ENCODE peak calls at places on chromosomes 7 and 10, in eight cellular contexts. One of them, this sample, is unnamed.

GRCh38 chr7:24573554-24574338 is 494 bp downstream of the PALS2 start:
- DNase-seq in AG09309: no peak
- DNase-seq in astrocyte: peak
- DNase-seq in GM10248: peak
- DNase-seq in endothelial cell: peak
- DNase-seq in A549: peak
- DNase-seq in OCI-LY7: peak
- DNase-seq in fibroblast of mammary gland: peak
- DNase-seq in this sample: peak

GRCh38 chr10:101617102-101617823 is 29.1 kb downstream of the DPCD start:
- DNase-seq in AG09309: no peak
- DNase-seq in astrocyte: no peak
- DNase-seq in GM10248: peak
- DNase-seq in endothelial cell: no peak
- DNase-seq in A549: no peak
- DNase-seq in OCI-LY7: peak
- DNase-seq in fibroblast of mammary gland: no peak
- DNase-seq in this sample: no peak

GRCh38 chr7:150585199-150585598 is 18.0 kb downstream of the GIMAP4 start:
- DNase-seq in AG09309: no peak
- DNase-seq in astrocyte: no peak
- DNase-seq in GM10248: no peak
- DNase-seq in endothelial cell: no peak
- DNase-seq in A549: no peak
- DNase-seq in OCI-LY7: no peak
- DNase-seq in fibroblast of mammary gland: no peak
- DNase-seq in this sample: no peak

GRCh38 chr7:111438369-111439289 is 123.7 kb downstream of the IMMP2L start:
- DNase-seq in AG09309: no peak
- DNase-seq in astrocyte: peak
- DNase-seq in GM10248: no peak
- DNase-seq in endothelial cell: no peak
- DNase-seq in A549: peak
- DNase-seq in OCI-LY7: no peak
- DNase-seq in fibroblast of mammary gland: peak
- DNase-seq in this sample: peak

GRCh38 chr10:25174461-25175230 is at the start of gene GPR158:
- DNase-seq in AG09309: peak
- DNase-seq in astrocyte: peak
- DNase-seq in GM10248: peak
- DNase-seq in endothelial cell: peak
- DNase-seq in A549: peak
- DNase-seq in OCI-LY7: no peak
- DNase-seq in fibroblast of mammary gland: peak
- DNase-seq in this sample: peak

GRCh38 chr10:133161486-133162051 is 1.6 kb downstream of the KNDC1 start:
- DNase-seq in AG09309: no peak
- DNase-seq in astrocyte: no peak
- DNase-seq in GM10248: no peak
- DNase-seq in endothelial cell: no peak
- DNase-seq in A549: no peak
- DNase-seq in OCI-LY7: no peak
- DNase-seq in fibroblast of mammary gland: no peak
- DNase-seq in this sample: no peak

GRCh38 chr10:28763471-28763870 is 86.2 kb downstream of the BAMBI start:
- DNase-seq in AG09309: no peak
- DNase-seq in astrocyte: peak
- DNase-seq in GM10248: no peak
- DNase-seq in endothelial cell: no peak
- DNase-seq in A549: no peak
- DNase-seq in OCI-LY7: no peak
- DNase-seq in fibroblast of mammary gland: no peak
- DNase-seq in this sample: no peak

GRCh38 chr7:116368960-116369359 is 130.6 kb upstream of the CAV2 start:
- DNase-seq in AG09309: no peak
- DNase-seq in astrocyte: no peak
- DNase-seq in GM10248: no peak
- DNase-seq in endothelial cell: no peak
- DNase-seq in A549: no peak
- DNase-seq in OCI-LY7: no peak
- DNase-seq in fibroblast of mammary gland: no peak
- DNase-seq in this sample: no peak

GRCh38 chr10:109126541-109126940 is 796.8 kb downstream of the XPNPEP1 start:
- DNase-seq in AG09309: no peak
- DNase-seq in astrocyte: no peak
- DNase-seq in GM10248: no peak
- DNase-seq in endothelial cell: no peak
- DNase-seq in A549: no peak
- DNase-seq in OCI-LY7: no peak
- DNase-seq in fibroblast of mammary gland: no peak
- DNase-seq in this sample: no peak

GRCh38 chr10:31204090-31204489 is 114.9 kb upstream of the ZEB1 start:
- DNase-seq in AG09309: no peak
- DNase-seq in astrocyte: peak
- DNase-seq in GM10248: no peak
- DNase-seq in endothelial cell: no peak
- DNase-seq in A549: no peak
- DNase-seq in OCI-LY7: no peak
- DNase-seq in fibroblast of mammary gland: peak
- DNase-seq in this sample: peak

GRCh38 chr10:34768261-34768971 is 46.7 kb downstream of the PARD3 start:
- DNase-seq in AG09309: no peak
- DNase-seq in astrocyte: peak
- DNase-seq in GM10248: no peak
- DNase-seq in endothelial cell: no peak
- DNase-seq in A549: peak
- DNase-seq in OCI-LY7: no peak
- DNase-seq in fibroblast of mammary gland: peak
- DNase-seq in this sample: peak

GRCh38 chr10:128463991-128464755 is 337.9 kb upstream of the MKI67 start:
- DNase-seq in AG09309: no peak
- DNase-seq in astrocyte: peak
- DNase-seq in GM10248: no peak
- DNase-seq in endothelial cell: peak
- DNase-seq in A549: peak
- DNase-seq in OCI-LY7: peak
- DNase-seq in fibroblast of mammary gland: peak
- DNase-seq in this sample: peak

GRCh38 chr7:140326116-140326928 is 72.0 kb downstream of the SLC37A3 start:
- DNase-seq in AG09309: peak
- DNase-seq in astrocyte: peak
- DNase-seq in GM10248: peak
- DNase-seq in endothelial cell: peak
- DNase-seq in A549: peak
- DNase-seq in OCI-LY7: peak
- DNase-seq in fibroblast of mammary gland: peak
- DNase-seq in this sample: peak

GRCh38 chr7:104775581-104775980 is 238.4 kb upstream of the KMT2E start:
- DNase-seq in AG09309: no peak
- DNase-seq in astrocyte: no peak
- DNase-seq in GM10248: no peak
- DNase-seq in endothelial cell: no peak
- DNase-seq in A549: no peak
- DNase-seq in OCI-LY7: no peak
- DNase-seq in fibroblast of mammary gland: no peak
- DNase-seq in this sample: peak

GRCh38 chr7:50411333-50412028 is 38.7 kb downstream of the FIGNL1 start:
- DNase-seq in AG09309: no peak
- DNase-seq in astrocyte: no peak
- DNase-seq in GM10248: peak
- DNase-seq in endothelial cell: no peak
- DNase-seq in A549: no peak
- DNase-seq in OCI-LY7: no peak
- DNase-seq in fibroblast of mammary gland: no peak
- DNase-seq in this sample: no peak

GRCh38 chr10:133260895-133261725 is 15.6 kb downstream of the ADAM8 start:
- DNase-seq in AG09309: no peak
- DNase-seq in astrocyte: no peak
- DNase-seq in GM10248: peak
- DNase-seq in endothelial cell: no peak
- DNase-seq in A549: peak
- DNase-seq in OCI-LY7: peak
- DNase-seq in fibroblast of mammary gland: peak
- DNase-seq in this sample: no peak

GRCh38 chr10:35470535-35470934 is 134.2 kb downstream of the CCNY start:
- DNase-seq in AG09309: no peak
- DNase-seq in astrocyte: no peak
- DNase-seq in GM10248: no peak
- DNase-seq in endothelial cell: peak
- DNase-seq in A549: no peak
- DNase-seq in OCI-LY7: no peak
- DNase-seq in fibroblast of mammary gland: no peak
- DNase-seq in this sample: no peak

GRCh38 chr7:32318300-32319018 is 171.7 kb downstream of the LSM5 start:
- DNase-seq in AG09309: no peak
- DNase-seq in astrocyte: no peak
- DNase-seq in GM10248: no peak
- DNase-seq in endothelial cell: no peak
- DNase-seq in A549: no peak
- DNase-seq in OCI-LY7: no peak
- DNase-seq in fibroblast of mammary gland: no peak
- DNase-seq in this sample: no peak

GRCh38 chr10:93032105-93032808 is 28.3 kb upstream of the CYP26C1 start:
- DNase-seq in AG09309: no peak
- DNase-seq in astrocyte: no peak
- DNase-seq in GM10248: no peak
- DNase-seq in endothelial cell: no peak
- DNase-seq in A549: no peak
- DNase-seq in OCI-LY7: no peak
- DNase-seq in fibroblast of mammary gland: no peak
- DNase-seq in this sample: no peak

GRCh38 chr7:85287126-85287825 is 100.4 kb upstream of the SEMA3D start:
- DNase-seq in AG09309: peak
- DNase-seq in astrocyte: no peak
- DNase-seq in GM10248: no peak
- DNase-seq in endothelial cell: no peak
- DNase-seq in A549: no peak
- DNase-seq in OCI-LY7: no peak
- DNase-seq in fibroblast of mammary gland: peak
- DNase-seq in this sample: peak

GRCh38 chr7:11427686-11428273 is 404.2 kb downstream of the THSD7A start:
- DNase-seq in AG09309: peak
- DNase-seq in astrocyte: peak
- DNase-seq in GM10248: peak
- DNase-seq in endothelial cell: peak
- DNase-seq in A549: peak
- DNase-seq in OCI-LY7: peak
- DNase-seq in fibroblast of mammary gland: peak
- DNase-seq in this sample: peak

GRCh38 chr7:48876087-48876486 is 48.3 kb upstream of the CDC14C start:
- DNase-seq in AG09309: no peak
- DNase-seq in astrocyte: no peak
- DNase-seq in GM10248: no peak
- DNase-seq in endothelial cell: no peak
- DNase-seq in A549: no peak
- DNase-seq in OCI-LY7: peak
- DNase-seq in fibroblast of mammary gland: no peak
- DNase-seq in this sample: no peak
- TF ChIP-seq CTCF in AG09309: no peak
- TF ChIP-seq CTCF in astrocyte: no peak
- TF ChIP-seq CTCF in GM10248: no peak
- TF ChIP-seq CTCF in endothelial cell: no peak
- TF ChIP-seq CTCF in A549: no peak
- TF ChIP-seq CTCF in OCI-LY7: peak
- TF ChIP-seq CTCF in fibroblast of mammary gland: no peak
- TF ChIP-seq CTCF in this sample: no peak

DNA sequence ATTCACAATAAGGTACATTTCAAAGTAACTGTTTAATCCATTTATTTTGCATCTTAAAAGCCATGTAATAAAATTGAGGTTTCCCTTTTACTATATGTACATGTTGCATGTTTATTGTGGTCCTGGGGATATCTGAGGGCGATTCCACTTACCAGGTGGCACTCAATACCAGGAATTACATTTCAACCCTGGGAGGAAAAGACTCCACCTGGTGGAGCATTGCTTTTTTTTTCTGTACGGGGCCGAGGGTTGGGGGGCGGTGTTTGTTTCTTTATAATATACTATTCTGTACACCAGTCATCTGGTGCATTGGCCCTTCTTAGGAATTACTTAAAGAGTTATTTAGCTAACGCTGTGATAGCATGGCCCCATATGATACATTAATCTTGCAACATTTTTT is 7.1 kb upstream of the HGF start:
- DNase-seq in AG09309: no peak
- DNase-seq in astrocyte: no peak
- DNase-seq in GM10248: no peak
- DNase-seq in endothelial cell: no peak
- DNase-seq in A549: no peak
- DNase-seq in OCI-LY7: no peak
- DNase-seq in fibroblast of mammary gland: no peak
- DNase-seq in this sample: no peak
- TF ChIP-seq CTCF in AG09309: no peak
- TF ChIP-seq CTCF in astrocyte: no peak
- TF ChIP-seq CTCF in GM10248: no peak
- TF ChIP-seq CTCF in endothelial cell: no peak
- TF ChIP-seq CTCF in A549: peak
- TF ChIP-seq CTCF in OCI-LY7: peak
- TF ChIP-seq CTCF in fibroblast of mammary gland: peak
- TF ChIP-seq CTCF in this sample: no peak

GRCh38 chr7:79272066-79272669 is 181.3 kb downstream of the MAGI2 start:
- DNase-seq in AG09309: no peak
- DNase-seq in astrocyte: peak
- DNase-seq in GM10248: peak
- DNase-seq in endothelial cell: no peak
- DNase-seq in A549: peak
- DNase-seq in OCI-LY7: peak
- DNase-seq in fibroblast of mammary gland: peak
- DNase-seq in this sample: peak
- TF ChIP-seq CTCF in AG09309: peak
- TF ChIP-seq CTCF in astrocyte: peak
- TF ChIP-seq CTCF in GM10248: peak
- TF ChIP-seq CTCF in endothelial cell: peak
- TF ChIP-seq CTCF in A549: peak
- TF ChIP-seq CTCF in OCI-LY7: peak
- TF ChIP-seq CTCF in fibroblast of mammary gland: peak
- TF ChIP-seq CTCF in this sample: peak

DNA sequence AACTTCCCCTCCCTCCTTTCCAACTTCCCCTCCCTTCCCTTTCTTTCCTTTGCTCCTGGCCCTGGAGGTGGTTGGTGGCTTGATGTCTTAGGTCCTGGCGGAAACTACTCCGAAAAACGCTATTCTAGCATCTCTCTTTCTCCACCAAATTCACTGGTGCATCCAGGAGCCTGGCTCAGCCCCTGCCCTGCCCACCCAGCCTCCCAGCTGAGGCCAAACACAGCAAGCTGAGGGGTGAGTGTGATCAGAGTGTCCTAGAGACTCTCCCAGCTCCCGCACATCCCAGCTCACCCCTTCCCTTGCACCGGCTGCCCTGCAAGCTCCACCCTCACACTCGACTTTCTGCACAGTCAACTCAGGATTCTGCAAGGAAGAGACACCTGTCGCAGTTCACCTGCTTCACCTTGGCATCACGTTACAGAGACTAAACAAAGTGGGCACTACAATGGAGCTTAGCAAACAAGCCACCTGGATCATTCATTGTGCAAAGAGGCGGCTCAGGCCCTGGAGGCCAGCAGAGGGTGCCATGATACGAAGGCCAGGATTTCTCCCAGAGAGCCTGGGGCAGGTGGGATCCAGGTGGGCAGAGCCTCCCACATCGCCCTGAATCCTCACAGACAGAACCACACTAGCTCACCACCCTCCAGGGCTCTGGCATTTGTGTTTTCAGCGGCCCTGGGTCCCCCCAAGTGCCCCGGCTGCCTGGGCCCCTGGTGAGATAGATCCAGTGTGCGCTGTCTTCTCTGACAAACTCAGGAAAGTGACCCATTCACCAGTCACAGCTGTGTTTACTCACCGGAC is 169.7 kb downstream of the TCERG1L start:
- DNase-seq in AG09309: no peak
- DNase-seq in astrocyte: no peak
- DNase-seq in GM10248: no peak
- DNase-seq in endothelial cell: no peak
- DNase-seq in A549: no peak
- DNase-seq in OCI-LY7: no peak
- DNase-seq in fibroblast of mammary gland: no peak
- DNase-seq in this sample: no peak
- TF ChIP-seq CTCF in AG09309: no peak
- TF ChIP-seq CTCF in astrocyte: no peak
- TF ChIP-seq CTCF in GM10248: no peak
- TF ChIP-seq CTCF in endothelial cell: no peak
- TF ChIP-seq CTCF in A549: no peak
- TF ChIP-seq CTCF in OCI-LY7: no peak
- TF ChIP-seq CTCF in fibroblast of mammary gland: no peak
- TF ChIP-seq CTCF in this sample: no peak